ENCODE peak calls at places on chromosome 5, in six cellular contexts. E, Y, R, W, K and P are unnamed samples.

GRCh38 chr5:71922584-71923106 is 184.6 kb upstream of the MAP1B start:
- ATAC-seq in E (peak), Y (no peak), R (peak), W (no peak), K (peak), P (peak)

GRCh38 chr5:63262191-63262981 is 683.8 kb downstream of the LRRC70 start:
- ATAC-seq in E (no peak), Y (no peak), R (no peak), W (no peak), K (no peak), P (peak)

GRCh38 chr5:167361841-167362240 is 929.6 kb upstream of the WWC1 start:
- ATAC-seq in E (no peak), Y (no peak), R (no peak), W (no peak), K (no peak), P (no peak)

GRCh38 chr5:80128129-80128528 is 93.0 kb downstream of the THBS4 start:
- ATAC-seq in E (no peak), Y (no peak), R (no peak), W (no peak), K (peak), P (no peak)

GRCh38 chr5:78649220-78649700 is 688 bp upstream of the LHFPL2 start:
- ATAC-seq in E (no peak), Y (no peak), R (peak), W (no peak), K (peak), P (no peak)

GRCh38 chr5:136439367-136439766 is 74.0 kb upstream of the TRPC7 start:
- ATAC-seq in E (no peak), Y (no peak), R (no peak), W (no peak), K (no peak), P (no peak)

GRCh38 chr5:137453476-137454080 is 45.5 kb downstream of the SPOCK1 start:
- ATAC-seq in E (no peak), Y (peak), R (no peak), W (no peak), K (peak), P (no peak)

GRCh38 chr5:174383196-174384178 is 338.0 kb downstream of the NSG2 start:
- ATAC-seq in E (no peak), Y (no peak), R (no peak), W (no peak), K (no peak), P (peak)

GRCh38 chr5:157839157-157839795 is 19.7 kb downstream of the CLINT1 start:
- ATAC-seq in E (no peak), Y (no peak), R (no peak), W (no peak), K (no peak), P (no peak)

GRCh38 chr5:59380350-59380951 is 513.1 kb downstream of the PDE4D start:
- ATAC-seq in E (peak), Y (peak), R (peak), W (peak), K (no peak), P (peak)

GRCh38 chr5:112005533-112005926 is 248.5 kb upstream of the NREP start:
- ATAC-seq in E (no peak), Y (no peak), R (no peak), W (no peak), K (no peak), P (no peak)

GRCh38 chr5:15286659-15287058 is 213.3 kb upstream of the FBXL7 start:
- ATAC-seq in E (peak), Y (no peak), R (peak), W (no peak), K (peak), P (no peak)

GRCh38 chr5:100566382-100567141 is 31.4 kb downstream of the FAM174A start:
- ATAC-seq in E (no peak), Y (no peak), R (no peak), W (no peak), K (no peak), P (no peak)

GRCh38 chr5:115194671-115195070 is 25.0 kb upstream of the TRIM36 start:
- ATAC-seq in E (no peak), Y (no peak), R (no peak), W (no peak), K (no peak), P (no peak)

GRCh38 chr5:145433077-145433476 is 402.1 kb downstream of the PRELID2 start:
- ATAC-seq in E (no peak), Y (no peak), R (no peak), W (no peak), K (peak), P (no peak)

GRCh38 chr5:178212241-178213002 is 8.1 kb downstream of the HNRNPAB start:
- ATAC-seq in E (no peak), Y (peak), R (no peak), W (no peak), K (peak), P (no peak)